ENCODE peak calls at places on chromosomes 5 and 9, in ten cellular contexts. Q, V, A, H, X, P, M, B, F and D are unnamed samples.

GRCh38 chr9:130331573-130331972 is 66.0 kb downstream of the HMCN2 start:
- DNase-seq in Q (peak), V (no peak), M (no peak), X (no peak), B (no peak), P (no peak), F (peak), H (no peak), A (peak), D (no peak)

GRCh38 chr5:5141625-5142527 is 1.7 kb downstream of the ADAMTS16 start:
- DNase-seq in Q (peak), V (peak), A (peak), F (peak), M (peak), H (peak), X (peak), P (no peak), B (peak), D (peak)

GRCh38 chr5:175658299-175659145 is 651 bp downstream of the HRH2 start:
- DNase-seq in B (no peak), M (peak), F (no peak), A (no peak), H (no peak), Q (no peak), P (peak), V (no peak), X (peak), D (no peak)

GRCh38 chr5:76952795-76953536 is at the start of gene CRHBP:
- DNase-seq in F (no peak), B (no peak), X (peak), Q (no peak), P (no peak), A (no peak), V (no peak), H (no peak), M (no peak), D (no peak)

GRCh38 chr9:12195456-12195855 is 497.7 kb upstream of the TYRP1 start:
- DNase-seq in H (no peak), A (no peak), Q (no peak), M (no peak), B (no peak), F (no peak), V (no peak), P (no peak), X (no peak), D (no peak)

GRCh38 chr9:2158729-2159128 is 143.6 kb downstream of the SMARCA2 start:
- DNase-seq in X (no peak), P (no peak), M (no peak), V (no peak), B (no peak), H (no peak), F (no peak), A (no peak), Q (no peak), D (no peak)

GRCh38 chr5:14247054-14247386 is 103.9 kb downstream of the TRIO start:
- DNase-seq in X (no peak), H (no peak), V (no peak), A (no peak), B (no peak), Q (no peak), P (no peak), M (no peak), F (no peak), D (no peak)

GRCh38 chr5:78508231-78508765 is 140.3 kb downstream of the LHFPL2 start:
- DNase-seq in A (peak), H (peak), P (no peak), Q (no peak), V (no peak), B (peak), X (no peak), M (no peak), F (peak), D (no peak)

GRCh38 chr9:115373000-115373709 is 255.2 kb upstream of the TNC start:
- DNase-seq in P (no peak), X (no peak), A (peak), V (peak), F (peak), M (no peak), B (no peak), H (no peak), Q (peak), D (no peak)

GRCh38 chr5:23627976-23628375 is 120.6 kb downstream of the PRDM9 start:
- DNase-seq in V (no peak), X (no peak), M (no peak), P (no peak), F (no peak), A (no peak), H (no peak), Q (no peak), B (no peak), D (no peak)

GRCh38 chr9:138063033-138063432 is 185.5 kb downstream of the CACNA1B start:
- DNase-seq in X (no peak), M (no peak), A (no peak), P (no peak), Q (no peak), F (no peak), H (no peak), B (no peak), V (no peak), D (no peak)

GRCh38 chr9:132209263-132209662 is 47.4 kb downstream of the NTNG2 start:
- DNase-seq in F (no peak), B (no peak), A (no peak), M (no peak), X (no peak), Q (no peak), P (no peak), V (no peak), H (no peak), D (no peak)

GRCh38 chr5:42840279-42840678 is 28.6 kb upstream of the SELENOP start:
- DNase-seq in Q (no peak), H (no peak), A (peak), B (no peak), F (peak), M (peak), V (no peak), P (peak), X (no peak), D (no peak)

GRCh38 chr9:981491-981898 is 5.0 kb downstream of the DMRT3 start:
- DNase-seq in P (no peak), M (no peak), Q (no peak), B (no peak), A (no peak), X (no peak), F (no peak), H (no peak), V (no peak), D (no peak)

GRCh38 chr9:83457005-83457404 is 81.2 kb downstream of the FRMD3 start:
- DNase-seq in H (no peak), V (no peak), A (no peak), X (no peak), P (no peak), F (no peak), B (no peak), Q (no peak), M (no peak), D (no peak)

GRCh38 chr5:147949711-147950573 is 43.6 kb upstream of the C5orf46 start:
- DNase-seq in A (peak), Q (peak), X (peak), V (peak), M (peak), B (peak), H (peak), F (peak), P (no peak), D (no peak)

GRCh38 chr5:165574140-165574539 is 2068.7 kb downstream of the MAT2B start:
- DNase-seq in X (no peak), M (no peak), H (no peak), F (no peak), A (no peak), Q (no peak), B (no peak), P (no peak), V (no peak), D (no peak)

GRCh38 chr9:130847306-130848217 is 12.5 kb downstream of the ABL1 start:
- DNase-seq in X (peak), P (no peak), B (no peak), A (peak), H (no peak), M (no peak), V (peak), F (peak), Q (peak), D (no peak)

GRCh38 chr5:155943516-155944407 is 383.2 kb upstream of the SGCD start:
- DNase-seq in Q (peak), F (peak), B (peak), P (no peak), V (peak), H (no peak), A (peak), X (peak), M (peak), D (peak)

GRCh38 chr9:119268985-119269384 is 100.2 kb downstream of the BRINP1 start:
- DNase-seq in M (no peak), H (no peak), X (no peak), B (no peak), Q (no peak), A (no peak), V (no peak), F (peak), P (no peak), D (no peak)

GRCh38 chr5:125274211-125274610 is 527.8 kb upstream of the ZNF608 start:
- DNase-seq in B (no peak), V (no peak), H (no peak), M (no peak), A (no peak), F (peak), P (no peak), X (no peak), Q (no peak), D (no peak)

GRCh38 chr5:124648902-124649467 is 97.5 kb downstream of the ZNF608 start:
- DNase-seq in H (no peak), P (no peak), X (no peak), A (no peak), Q (no peak), V (no peak), B (no peak), F (no peak), M (no peak), D (no peak)

GRCh38 chr5:87120518-87121314 is 147.0 kb upstream of the RASA1 start:
- DNase-seq in X (no peak), P (no peak), Q (peak), M (no peak), B (no peak), H (no peak), A (peak), V (peak), F (peak), D (no peak)

GRCh38 chr9:17734674-17735073 is 155.8 kb downstream of the SH3GL2 start:
- DNase-seq in X (no peak), Q (no peak), V (no peak), P (no peak), A (no peak), H (no peak), M (no peak), F (no peak), B (no peak), D (no peak)

GRCh38 chr9:354453-354852 is 139.8 kb downstream of the DOCK8 start:
- DNase-seq in V (no peak), P (peak), A (no peak), M (no peak), H (no peak), F (no peak), X (no peak), Q (no peak), B (no peak), D (no peak)

GRCh38 chr9:100111235-100111634 is 12.2 kb downstream of the INVS start:
- DNase-seq in F (peak), A (peak), X (no peak), M (peak), Q (no peak), P (peak), V (no peak), B (no peak), H (peak), D (no peak)

GRCh38 chr9:78782858-78783257 is 485.9 kb downstream of the PSAT1 start:
- DNase-seq in X (no peak), H (no peak), P (no peak), Q (no peak), B (no peak), V (no peak), M (no peak), A (no peak), F (peak), D (no peak)

GRCh38 chr5:14347522-14347921 is 204.4 kb downstream of the TRIO start:
- DNase-seq in H (no peak), B (no peak), P (no peak), M (no peak), V (no peak), X (no peak), A (no peak), Q (no peak), F (no peak), D (no peak)

GRCh38 chr9:100700689-100701318 is 122.9 kb downstream of the CAVIN4 start:
- DNase-seq in P (no peak), A (no peak), X (peak), M (peak), Q (peak), F (no peak), V (peak), B (no peak), H (peak), D (no peak)

GRCh38 chr5:151020304-151021031 is at the start of gene GPX3:
- DNase-seq in M (peak), A (peak), F (peak), Q (peak), V (peak), P (peak), X (peak), B (peak), H (peak), D (no peak)